ENCODE peak calls at places on chromosome 14, in six cellular contexts. One of them, this sample, is unnamed. For H3K9me3 and H3K4me1, the result is how much of the 10 kb centered on the place peaks cover.

GRCh38 chr14:64569108-64570045 is 19.6 kb downstream of the PPP1R36 start:
- DNase-seq in left ventricle myocardium inferior: peak
- DNase-seq in neural progenitor cell: peak
- DNase-seq in lower lobe of right lung: no peak
- DNase-seq in effector memory CD4-positive, alpha-beta T cell: no peak
- DNase-seq in A549: peak
- DNase-seq in this sample: no peak

GRCh38 chr14:104666981-104667380 is 22.4 kb upstream of the INF2 start:
- DNase-seq in left ventricle myocardium inferior: no peak
- DNase-seq in neural progenitor cell: no peak
- DNase-seq in lower lobe of right lung: no peak
- DNase-seq in effector memory CD4-positive, alpha-beta T cell: no peak
- DNase-seq in A549: no peak
- DNase-seq in this sample: no peak

GRCh38 chr14:31110872-31111271 is 84.7 kb upstream of the STRN3 start:
- DNase-seq in left ventricle myocardium inferior: no peak
- DNase-seq in neural progenitor cell: no peak
- DNase-seq in lower lobe of right lung: no peak
- DNase-seq in effector memory CD4-positive, alpha-beta T cell: no peak
- DNase-seq in A549: no peak
- DNase-seq in this sample: no peak

GRCh38 chr14:75769047-75769685 is 108.1 kb downstream of the TTLL5 start:
- DNase-seq in left ventricle myocardium inferior: no peak
- DNase-seq in neural progenitor cell: no peak
- DNase-seq in lower lobe of right lung: no peak
- DNase-seq in effector memory CD4-positive, alpha-beta T cell: no peak
- DNase-seq in A549: no peak
- DNase-seq in this sample: no peak

GRCh38 chr14:101582294-101582693 is 21.0 kb downstream of the DIO3 start:
- DNase-seq in left ventricle myocardium inferior: peak
- DNase-seq in neural progenitor cell: no peak
- DNase-seq in lower lobe of right lung: no peak
- DNase-seq in effector memory CD4-positive, alpha-beta T cell: no peak
- DNase-seq in A549: no peak
- DNase-seq in this sample: no peak

GRCh38 chr14:43872752-43873655 is 634.1 kb downstream of the FSCB start:
- DNase-seq in left ventricle myocardium inferior: no peak
- DNase-seq in neural progenitor cell: peak
- DNase-seq in lower lobe of right lung: no peak
- DNase-seq in effector memory CD4-positive, alpha-beta T cell: no peak
- DNase-seq in A549: no peak
- DNase-seq in this sample: no peak

GRCh38 chr14:42112108-42112507 is 505.4 kb downstream of the LRFN5 start:
- DNase-seq in left ventricle myocardium inferior: no peak
- DNase-seq in neural progenitor cell: no peak
- DNase-seq in lower lobe of right lung: no peak
- DNase-seq in effector memory CD4-positive, alpha-beta T cell: no peak
- DNase-seq in A549: no peak
- DNase-seq in this sample: no peak

GRCh38 chr14:56754966-56755365 is 55.3 kb downstream of the OTX2 start:
- DNase-seq in left ventricle myocardium inferior: no peak
- DNase-seq in neural progenitor cell: no peak
- DNase-seq in lower lobe of right lung: no peak
- DNase-seq in effector memory CD4-positive, alpha-beta T cell: no peak
- DNase-seq in A549: no peak
- DNase-seq in this sample: no peak

GRCh38 chr14:36070056-36071043 is 106.2 kb downstream of the PTCSC3 start:
- DNase-seq in left ventricle myocardium inferior: peak
- DNase-seq in neural progenitor cell: peak
- DNase-seq in lower lobe of right lung: peak
- DNase-seq in effector memory CD4-positive, alpha-beta T cell: no peak
- DNase-seq in A549: peak
- DNase-seq in this sample: peak

DNA sequence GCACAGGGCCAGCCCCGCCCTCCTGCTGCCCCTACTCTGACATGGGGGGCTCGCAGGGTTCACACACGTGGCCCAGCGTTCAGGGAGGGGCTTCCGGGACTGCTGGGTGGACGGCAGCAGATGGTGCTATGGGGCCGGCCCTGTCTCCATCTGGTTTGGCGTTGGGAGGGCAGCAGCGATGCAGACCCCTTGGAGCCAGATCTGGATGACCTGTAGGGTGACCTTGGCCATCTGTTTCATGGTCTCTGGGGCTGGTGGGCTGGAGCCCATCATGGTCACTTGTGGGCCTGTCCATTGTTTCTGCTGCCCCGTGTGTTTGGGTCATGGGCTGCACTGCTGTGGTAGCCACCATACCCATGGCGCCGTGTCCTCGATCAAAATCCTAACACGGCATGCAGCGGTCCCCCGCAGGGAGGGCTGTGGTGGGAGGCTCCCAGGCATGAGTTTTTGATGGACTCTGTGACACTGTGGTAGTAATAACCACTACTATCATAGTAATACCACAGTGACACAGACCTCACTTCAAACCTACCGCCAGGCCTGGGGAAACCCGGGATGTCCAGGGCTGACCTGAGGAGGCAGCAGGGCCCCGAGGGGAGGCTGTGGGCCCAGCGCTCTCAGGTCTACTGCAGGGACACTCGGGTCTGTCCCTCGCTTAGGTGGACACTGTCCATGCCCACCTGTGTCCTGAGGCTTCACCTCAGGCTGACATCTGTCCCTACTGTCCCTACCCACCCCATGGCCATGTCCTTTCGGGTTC is 359.4 kb downstream of the TMEM121 start:
- DNase-seq in left ventricle myocardium inferior: peak
- DNase-seq in neural progenitor cell: no peak
- DNase-seq in lower lobe of right lung: peak
- DNase-seq in effector memory CD4-positive, alpha-beta T cell: no peak
- DNase-seq in A549: no peak
- DNase-seq in this sample: no peak
- H3K9me3 ChIP-seq in left ventricle myocardium inferior: under half
- H3K9me3 ChIP-seq in neural progenitor cell: under half
- H3K9me3 ChIP-seq in lower lobe of right lung: under half
- H3K9me3 ChIP-seq in effector memory CD4-positive, alpha-beta T cell: under half
- H3K9me3 ChIP-seq in A549: under half
- H3K9me3 ChIP-seq in this sample: under half

GRCh38 chr14:99972748-99973466 is 92.3 kb upstream of the EVL start:
- DNase-seq in left ventricle myocardium inferior: no peak
- DNase-seq in neural progenitor cell: no peak
- DNase-seq in lower lobe of right lung: no peak
- DNase-seq in effector memory CD4-positive, alpha-beta T cell: no peak
- DNase-seq in A549: no peak
- DNase-seq in this sample: no peak
- H3K4me3 ChIP-seq in left ventricle myocardium inferior: peak
- H3K4me3 ChIP-seq in neural progenitor cell: peak
- H3K4me3 ChIP-seq in lower lobe of right lung: peak
- H3K4me3 ChIP-seq in effector memory CD4-positive, alpha-beta T cell: peak
- H3K4me3 ChIP-seq in A549: peak
- H3K4me3 ChIP-seq in this sample: peak

GRCh38 chr14:69616408-69616773 is 5.0 kb downstream of the SUSD6 start:
- DNase-seq in left ventricle myocardium inferior: no peak
- DNase-seq in neural progenitor cell: no peak
- DNase-seq in lower lobe of right lung: no peak
- DNase-seq in effector memory CD4-positive, alpha-beta T cell: no peak
- DNase-seq in A549: no peak
- DNase-seq in this sample: no peak
- H3K4me1 ChIP-seq in left ventricle myocardium inferior: half or more
- H3K4me1 ChIP-seq in neural progenitor cell: under half
- H3K4me1 ChIP-seq in lower lobe of right lung: half or more
- H3K4me1 ChIP-seq in effector memory CD4-positive, alpha-beta T cell: half or more
- H3K4me1 ChIP-seq in A549: under half
- H3K4me1 ChIP-seq in this sample: under half

GRCh38 chr14:29802211-29802610 is 125.4 kb downstream of the PRKD1 start:
- DNase-seq in left ventricle myocardium inferior: no peak
- DNase-seq in neural progenitor cell: no peak
- DNase-seq in lower lobe of right lung: no peak
- DNase-seq in effector memory CD4-positive, alpha-beta T cell: no peak
- DNase-seq in A549: no peak
- DNase-seq in this sample: no peak

GRCh38 chr14:29805415-29806123 is 122.1 kb downstream of the PRKD1 start:
- DNase-seq in left ventricle myocardium inferior: peak
- DNase-seq in neural progenitor cell: no peak
- DNase-seq in lower lobe of right lung: peak
- DNase-seq in effector memory CD4-positive, alpha-beta T cell: no peak
- DNase-seq in A549: no peak
- DNase-seq in this sample: no peak

GRCh38 chr14:29800961-29801360 is 126.7 kb downstream of the PRKD1 start:
- DNase-seq in left ventricle myocardium inferior: no peak
- DNase-seq in neural progenitor cell: no peak
- DNase-seq in lower lobe of right lung: no peak
- DNase-seq in effector memory CD4-positive, alpha-beta T cell: no peak
- DNase-seq in A549: no peak
- DNase-seq in this sample: no peak

GRCh38 chr14:29804481-29804880 is 123.2 kb downstream of the PRKD1 start:
- DNase-seq in left ventricle myocardium inferior: no peak
- DNase-seq in neural progenitor cell: no peak
- DNase-seq in lower lobe of right lung: no peak
- DNase-seq in effector memory CD4-positive, alpha-beta T cell: no peak
- DNase-seq in A549: no peak
- DNase-seq in this sample: no peak

DNA sequence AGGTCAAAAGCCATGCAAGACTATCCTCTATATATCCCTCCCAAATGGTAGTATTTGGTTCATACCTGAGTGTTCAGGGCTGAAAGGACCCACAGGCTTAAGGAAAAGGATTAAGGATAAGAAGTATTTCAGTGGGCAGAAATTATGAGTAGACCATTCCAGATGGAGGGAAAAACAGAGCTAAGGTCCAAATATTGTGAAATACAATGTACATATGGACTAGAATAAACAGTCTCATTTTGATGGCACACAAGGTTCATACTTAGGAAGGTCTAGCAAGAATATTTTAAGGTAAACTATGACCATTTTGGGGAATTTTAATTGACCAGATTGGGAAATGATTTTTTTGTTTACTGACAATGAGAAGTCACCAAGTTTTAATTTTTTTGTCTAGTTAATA is 124.6 kb downstream of the PRKD1 start:
- DNase-seq in left ventricle myocardium inferior: no peak
- DNase-seq in neural progenitor cell: no peak
- DNase-seq in lower lobe of right lung: no peak
- DNase-seq in effector memory CD4-positive, alpha-beta T cell: no peak
- DNase-seq in A549: no peak
- DNase-seq in this sample: no peak
- H3K9me3 ChIP-seq in left ventricle myocardium inferior: under half
- H3K9me3 ChIP-seq in neural progenitor cell: under half
- H3K9me3 ChIP-seq in lower lobe of right lung: under half
- H3K9me3 ChIP-seq in effector memory CD4-positive, alpha-beta T cell: under half
- H3K9me3 ChIP-seq in A549: under half
- H3K9me3 ChIP-seq in this sample: under half

GRCh38 chr14:61671086-61671485 is 24.2 kb upstream of the HIF1A start:
- DNase-seq in left ventricle myocardium inferior: no peak
- DNase-seq in neural progenitor cell: no peak
- DNase-seq in lower lobe of right lung: no peak
- DNase-seq in effector memory CD4-positive, alpha-beta T cell: no peak
- DNase-seq in A549: no peak
- DNase-seq in this sample: no peak
- H3K4me3 ChIP-seq in left ventricle myocardium inferior: no peak
- H3K4me3 ChIP-seq in neural progenitor cell: no peak
- H3K4me3 ChIP-seq in lower lobe of right lung: no peak
- H3K4me3 ChIP-seq in effector memory CD4-positive, alpha-beta T cell: peak
- H3K4me3 ChIP-seq in A549: no peak
- H3K4me3 ChIP-seq in this sample: no peak

DNA sequence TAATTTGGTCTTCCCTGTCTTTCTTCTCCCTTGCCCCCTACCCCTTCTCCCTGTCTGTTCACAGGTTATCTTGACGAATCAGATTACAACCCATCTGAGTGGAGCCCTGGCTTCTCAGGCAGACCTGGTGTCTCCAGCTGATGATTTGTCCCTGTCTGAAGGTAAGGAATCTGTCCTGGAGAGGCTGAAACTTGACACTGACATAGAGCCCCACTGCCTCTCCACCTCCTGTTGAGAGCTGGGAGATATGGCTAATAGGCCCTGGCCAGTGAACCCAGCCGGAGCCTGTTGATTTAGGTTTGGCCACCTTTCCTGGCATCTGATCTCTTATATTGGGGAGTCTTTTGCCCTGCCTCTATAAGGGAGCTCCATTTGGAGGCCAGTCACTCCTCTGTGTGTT is 472.2 kb downstream of the RAD51B start:
- DNase-seq in left ventricle myocardium inferior: no peak
- DNase-seq in neural progenitor cell: no peak
- DNase-seq in lower lobe of right lung: no peak
- DNase-seq in effector memory CD4-positive, alpha-beta T cell: no peak
- DNase-seq in A549: no peak
- DNase-seq in this sample: no peak
- H3K4me1 ChIP-seq in left ventricle myocardium inferior: under half
- H3K4me1 ChIP-seq in neural progenitor cell: under half
- H3K4me1 ChIP-seq in lower lobe of right lung: under half
- H3K4me1 ChIP-seq in effector memory CD4-positive, alpha-beta T cell: under half
- H3K4me1 ChIP-seq in A549: under half
- H3K4me1 ChIP-seq in this sample: under half

DNA sequence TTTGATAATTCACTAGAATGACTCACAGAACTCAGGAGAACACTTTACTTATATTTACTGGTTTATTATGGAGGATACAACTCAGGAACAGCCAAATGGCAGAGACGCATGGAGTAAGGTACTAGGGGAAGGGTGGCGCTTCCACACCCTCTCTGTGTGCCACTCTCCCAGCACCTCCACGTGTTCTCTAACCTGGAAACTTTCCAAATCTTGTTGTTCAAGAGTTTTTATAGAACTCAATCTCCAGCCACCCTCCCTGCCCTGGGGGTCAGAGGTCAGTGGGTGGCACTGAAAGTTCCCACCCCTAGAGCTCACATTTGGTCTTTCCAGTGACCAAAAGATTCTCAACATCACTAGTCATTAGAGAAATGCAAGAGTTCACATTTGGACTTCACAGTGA is 13.2 kb downstream of the TRIM9 start:
- DNase-seq in left ventricle myocardium inferior: no peak
- DNase-seq in neural progenitor cell: no peak
- DNase-seq in lower lobe of right lung: no peak
- DNase-seq in effector memory CD4-positive, alpha-beta T cell: no peak
- DNase-seq in A549: no peak
- DNase-seq in this sample: no peak
- H3K9me3 ChIP-seq in left ventricle myocardium inferior: under half
- H3K9me3 ChIP-seq in neural progenitor cell: under half
- H3K9me3 ChIP-seq in lower lobe of right lung: under half
- H3K9me3 ChIP-seq in effector memory CD4-positive, alpha-beta T cell: under half
- H3K9me3 ChIP-seq in A549: under half
- H3K9me3 ChIP-seq in this sample: under half

This sample was measured in prostate gland.